ENCODE peak calls at places on chromosomes 12 and 14, in seven cellular contexts. One of them, this sample, is unnamed.

GRCh38 chr14:24329073-24329663 is 5.7 kb downstream of the ADCY4 start:
- DNase-seq in heart left ventricle: no peak
- DNase-seq in transverse colon: no peak
- DNase-seq in esophagus muscularis mucosa: no peak
- DNase-seq in upper lobe of left lung: no peak
- DNase-seq in stomach: no peak
- DNase-seq in A549: no peak
- DNase-seq in this sample: no peak

GRCh38 chr14:106556665-106557289 is 1030.4 kb downstream of the TMEM121 start:
- DNase-seq in heart left ventricle: no peak
- DNase-seq in transverse colon: peak; percentile 73
- DNase-seq in esophagus muscularis mucosa: no peak
- DNase-seq in upper lobe of left lung: peak; percentile 56
- DNase-seq in stomach: peak; percentile 60
- DNase-seq in A549: no peak
- DNase-seq in this sample: peak; percentile 87

GRCh38 chr12:130041983-130042812 is 120.1 kb upstream of the FZD10 start:
- DNase-seq in heart left ventricle: no peak
- DNase-seq in transverse colon: peak; percentile 17
- DNase-seq in esophagus muscularis mucosa: no peak
- DNase-seq in upper lobe of left lung: peak; percentile 27
- DNase-seq in stomach: no peak
- DNase-seq in A549: peak; percentile 22
- DNase-seq in this sample: peak; percentile 81

GRCh38 chr12:49945394-49946080 is 5.0 kb upstream of the AQP2 start:
- DNase-seq in heart left ventricle: peak; percentile 92
- DNase-seq in transverse colon: peak; percentile 85
- DNase-seq in esophagus muscularis mucosa: peak; percentile 95
- DNase-seq in upper lobe of left lung: peak; percentile 85
- DNase-seq in stomach: peak; percentile 86
- DNase-seq in A549: peak; percentile 93
- DNase-seq in this sample: peak; percentile 88

GRCh38 chr12:21631367-21631766 is 26.3 kb downstream of the LDHB start:
- DNase-seq in heart left ventricle: no peak
- DNase-seq in transverse colon: no peak
- DNase-seq in esophagus muscularis mucosa: no peak
- DNase-seq in upper lobe of left lung: no peak
- DNase-seq in stomach: no peak
- DNase-seq in A549: no peak
- DNase-seq in this sample: no peak

GRCh38 chr12:44507471-44507870 is 368.6 kb downstream of the NELL2 start:
- DNase-seq in heart left ventricle: no peak
- DNase-seq in transverse colon: no peak
- DNase-seq in esophagus muscularis mucosa: no peak
- DNase-seq in upper lobe of left lung: no peak
- DNase-seq in stomach: no peak
- DNase-seq in A549: no peak
- DNase-seq in this sample: no peak

GRCh38 chr14:54902143-54902520 is 494 bp downstream of the GCH1 start:
- DNase-seq in heart left ventricle: peak; percentile 86
- DNase-seq in transverse colon: peak; percentile 85
- DNase-seq in esophagus muscularis mucosa: peak; percentile 93
- DNase-seq in upper lobe of left lung: peak; percentile 90
- DNase-seq in stomach: peak; percentile 82
- DNase-seq in A549: peak; percentile 35
- DNase-seq in this sample: peak; percentile 77

GRCh38 chr12:93943766-93944165 is 204.6 kb upstream of the PLXNC1 start:
- DNase-seq in heart left ventricle: no peak
- DNase-seq in transverse colon: no peak
- DNase-seq in esophagus muscularis mucosa: no peak
- DNase-seq in upper lobe of left lung: no peak
- DNase-seq in stomach: no peak
- DNase-seq in A549: no peak
- DNase-seq in this sample: no peak

GRCh38 chr14:33682746-33683145 is 268.1 kb downstream of the EGLN3 start:
- DNase-seq in heart left ventricle: no peak
- DNase-seq in transverse colon: peak; percentile 9
- DNase-seq in esophagus muscularis mucosa: no peak
- DNase-seq in upper lobe of left lung: no peak
- DNase-seq in stomach: peak; percentile 26
- DNase-seq in A549: no peak
- DNase-seq in this sample: peak; percentile 72

GRCh38 chr12:13880613-13881012 is 100.8 kb downstream of the GRIN2B start:
- DNase-seq in heart left ventricle: no peak
- DNase-seq in transverse colon: no peak
- DNase-seq in esophagus muscularis mucosa: no peak
- DNase-seq in upper lobe of left lung: no peak
- DNase-seq in stomach: no peak
- DNase-seq in A549: no peak
- DNase-seq in this sample: no peak

GRCh38 chr12:38392584-38393144 is 76.1 kb downstream of the ALG10B start:
- DNase-seq in heart left ventricle: no peak
- DNase-seq in transverse colon: no peak
- DNase-seq in esophagus muscularis mucosa: no peak
- DNase-seq in upper lobe of left lung: peak; percentile 56
- DNase-seq in stomach: no peak
- DNase-seq in A549: no peak
- DNase-seq in this sample: no peak

GRCh38 chr14:71467419-71467818 is 464.8 kb upstream of the RGS6 start:
- DNase-seq in heart left ventricle: no peak
- DNase-seq in transverse colon: no peak
- DNase-seq in esophagus muscularis mucosa: no peak
- DNase-seq in upper lobe of left lung: no peak
- DNase-seq in stomach: no peak
- DNase-seq in A549: no peak
- DNase-seq in this sample: no peak

GRCh38 chr14:58836303-58836702 is 198.5 kb downstream of the DACT1 start:
- DNase-seq in heart left ventricle: no peak
- DNase-seq in transverse colon: no peak
- DNase-seq in esophagus muscularis mucosa: no peak
- DNase-seq in upper lobe of left lung: no peak
- DNase-seq in stomach: no peak
- DNase-seq in A549: no peak
- DNase-seq in this sample: no peak

GRCh38 chr12:66959276-66959675 is 280.4 kb upstream of the GRIP1 start:
- DNase-seq in heart left ventricle: no peak
- DNase-seq in transverse colon: no peak
- DNase-seq in esophagus muscularis mucosa: no peak
- DNase-seq in upper lobe of left lung: no peak
- DNase-seq in stomach: no peak
- DNase-seq in A549: no peak
- DNase-seq in this sample: no peak

GRCh38 chr14:93962701-93963601 is 13.4 kb downstream of the ASB2 start:
- DNase-seq in heart left ventricle: no peak
- DNase-seq in transverse colon: peak; percentile 75
- DNase-seq in esophagus muscularis mucosa: no peak
- DNase-seq in upper lobe of left lung: peak; percentile 52
- DNase-seq in stomach: no peak
- DNase-seq in A549: no peak
- DNase-seq in this sample: no peak
- H3K4me3 ChIP-seq in heart left ventricle: no peak overlapping the region
- H3K4me3 ChIP-seq in transverse colon: no peak overlapping the region
- H3K4me3 ChIP-seq in esophagus muscularis mucosa: no peak overlapping the region
- H3K4me3 ChIP-seq in upper lobe of left lung: no peak overlapping the region
- H3K4me3 ChIP-seq in stomach: no peak overlapping the region
- H3K4me3 ChIP-seq in A549: no peak overlapping the region
- H3K4me3 ChIP-seq in this sample: no peak overlapping the region

DNA sequence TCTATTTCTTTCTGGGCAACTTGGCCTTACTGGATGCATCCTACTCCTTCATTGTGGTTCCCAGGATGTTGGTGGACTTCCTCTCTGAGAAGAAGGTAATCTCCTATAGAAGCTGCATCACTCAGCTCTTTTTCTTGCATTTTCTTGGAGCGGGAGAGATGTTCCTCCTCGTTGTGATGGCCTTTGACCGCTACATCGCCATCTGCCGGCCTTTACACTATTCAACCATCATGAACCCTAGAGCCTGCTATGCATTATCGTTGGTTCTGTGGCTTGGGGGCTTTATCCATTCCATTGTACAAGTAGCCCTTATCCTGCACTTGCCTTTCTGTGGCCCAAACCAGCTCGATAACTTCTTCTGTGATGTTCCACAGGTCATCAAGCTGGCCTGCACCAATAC is 5.3 kb downstream of the OR4N5 start:
- DNase-seq in heart left ventricle: no peak
- DNase-seq in transverse colon: no peak
- DNase-seq in esophagus muscularis mucosa: no peak
- DNase-seq in upper lobe of left lung: no peak
- DNase-seq in stomach: no peak
- DNase-seq in A549: no peak
- DNase-seq in this sample: no peak
- H3K27ac ChIP-seq in heart left ventricle: no peak overlapping the region
- H3K27ac ChIP-seq in transverse colon: no peak overlapping the region
- H3K27ac ChIP-seq in esophagus muscularis mucosa: no peak overlapping the region
- H3K27ac ChIP-seq in upper lobe of left lung: no peak overlapping the region
- H3K27ac ChIP-seq in stomach: no peak overlapping the region
- H3K27ac ChIP-seq in A549: no peak overlapping the region
- H3K27ac ChIP-seq in this sample: no peak overlapping the region

GRCh38 chr14:89418452-89418851 is 1.4 kb upstream of the FOXN3 start:
- DNase-seq in heart left ventricle: no peak
- DNase-seq in transverse colon: peak; percentile 28
- DNase-seq in esophagus muscularis mucosa: no peak
- DNase-seq in upper lobe of left lung: no peak
- DNase-seq in stomach: no peak
- DNase-seq in A549: no peak
- DNase-seq in this sample: no peak

GRCh38 chr14:89418976-89419375 is 1.9 kb upstream of the FOXN3 start:
- DNase-seq in heart left ventricle: no peak
- DNase-seq in transverse colon: no peak
- DNase-seq in esophagus muscularis mucosa: no peak
- DNase-seq in upper lobe of left lung: peak; percentile 64
- DNase-seq in stomach: no peak
- DNase-seq in A549: no peak
- DNase-seq in this sample: no peak

GRCh38 chr14:89417469-89418225 is 614 bp upstream of the FOXN3 start:
- DNase-seq in heart left ventricle: peak; percentile 75
- DNase-seq in transverse colon: peak; percentile 60
- DNase-seq in esophagus muscularis mucosa: peak; percentile 94
- DNase-seq in upper lobe of left lung: peak; percentile 71
- DNase-seq in stomach: peak; percentile 60
- DNase-seq in A549: peak; percentile 61
- DNase-seq in this sample: peak; percentile 67

GRCh38 chr14:89416002-89416995 is 734 bp downstream of the FOXN3 start:
- DNase-seq in heart left ventricle: peak; percentile 99
- DNase-seq in transverse colon: peak; percentile 100
- DNase-seq in esophagus muscularis mucosa: peak; percentile 100
- DNase-seq in upper lobe of left lung: peak; percentile 97
- DNase-seq in stomach: peak; percentile 98
- DNase-seq in A549: peak; percentile 99
- DNase-seq in this sample: peak; percentile 98

GRCh38 chr14:89417111-89417468 is at the start of gene FOXN3:
- DNase-seq in heart left ventricle: peak; percentile 95
- DNase-seq in transverse colon: peak; percentile 95
- DNase-seq in esophagus muscularis mucosa: peak; percentile 97
- DNase-seq in upper lobe of left lung: peak; percentile 92
- DNase-seq in stomach: peak; percentile 92
- DNase-seq in A549: peak; percentile 80
- DNase-seq in this sample: peak; percentile 92
- TF ChIP-seq POLR2A in heart left ventricle: peak; percentile 57
- TF ChIP-seq POLR2A in transverse colon: peak; percentile 22
- TF ChIP-seq POLR2A in esophagus muscularis mucosa: no peak
- TF ChIP-seq POLR2A in upper lobe of left lung: peak; percentile 17
- TF ChIP-seq POLR2A in stomach: no peak
- TF ChIP-seq POLR2A in A549: no peak
- TF ChIP-seq POLR2A in this sample: no peak

GRCh38 chr12:26227376-26227775 is 32.0 kb downstream of the SSPN start:
- DNase-seq in heart left ventricle: no peak
- DNase-seq in transverse colon: no peak
- DNase-seq in esophagus muscularis mucosa: no peak
- DNase-seq in upper lobe of left lung: no peak
- DNase-seq in stomach: no peak
- DNase-seq in A549: no peak
- DNase-seq in this sample: no peak
- H3K4me3 ChIP-seq in heart left ventricle: peak overlapping the region; percentile 47
- H3K4me3 ChIP-seq in transverse colon: no peak overlapping the region
- H3K4me3 ChIP-seq in esophagus muscularis mucosa: peak overlapping the region; percentile 59
- H3K4me3 ChIP-seq in upper lobe of left lung: no peak overlapping the region
- H3K4me3 ChIP-seq in stomach: peak overlapping the region; percentile 43
- H3K4me3 ChIP-seq in A549: no peak overlapping the region
- H3K4me3 ChIP-seq in this sample: no peak overlapping the region

DNA sequence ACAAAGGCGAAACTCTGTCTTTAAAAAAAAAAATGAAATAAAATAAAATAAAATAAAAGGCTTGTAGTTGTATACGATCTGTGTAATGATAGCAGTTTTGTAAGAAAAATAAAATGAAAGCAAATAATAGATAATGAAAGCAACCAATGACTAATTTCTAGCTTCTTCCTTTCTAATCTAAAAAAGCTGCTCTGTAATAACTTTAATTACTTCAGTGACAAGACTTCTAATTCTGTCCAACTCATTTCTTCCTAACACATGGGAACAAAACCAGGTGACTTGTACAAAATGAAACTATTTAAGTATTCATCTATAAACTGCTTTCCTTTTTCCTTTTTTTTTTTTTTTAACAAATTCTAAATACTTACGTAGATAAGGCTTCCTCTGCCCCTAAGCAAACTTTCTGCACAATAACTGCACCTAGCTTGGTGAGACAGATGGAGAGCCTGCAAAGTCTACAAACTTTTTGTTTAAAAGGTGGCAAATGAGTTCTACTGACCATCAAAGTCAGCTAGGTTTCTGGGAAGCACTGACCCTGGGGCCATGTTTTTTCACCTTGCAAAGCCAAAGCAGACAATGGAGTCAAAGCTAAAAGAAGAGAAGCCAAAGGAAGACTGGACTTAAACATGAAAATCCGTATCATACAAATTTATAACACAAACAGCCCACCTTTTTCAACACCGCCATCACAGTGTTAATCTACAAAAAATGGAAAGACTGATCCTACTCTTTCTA is 28.2 kb downstream of the DENND5B start:
- DNase-seq in heart left ventricle: no peak
- DNase-seq in transverse colon: no peak
- DNase-seq in esophagus muscularis mucosa: no peak
- DNase-seq in upper lobe of left lung: no peak
- DNase-seq in stomach: no peak
- DNase-seq in A549: no peak
- DNase-seq in this sample: no peak
- H3K27ac ChIP-seq in heart left ventricle: no peak overlapping the region
- H3K27ac ChIP-seq in transverse colon: no peak overlapping the region
- H3K27ac ChIP-seq in esophagus muscularis mucosa: no peak overlapping the region
- H3K27ac ChIP-seq in upper lobe of left lung: no peak overlapping the region
- H3K27ac ChIP-seq in stomach: no peak overlapping the region
- H3K27ac ChIP-seq in A549: no peak overlapping the region
- H3K27ac ChIP-seq in this sample: no peak overlapping the region

GRCh38 chr14:102056694-102057442 is 30.0 kb downstream of the HSP90AA1 start:
- DNase-seq in heart left ventricle: no peak
- DNase-seq in transverse colon: no peak
- DNase-seq in esophagus muscularis mucosa: no peak
- DNase-seq in upper lobe of left lung: no peak
- DNase-seq in stomach: no peak
- DNase-seq in A549: no peak
- DNase-seq in this sample: no peak
- TF ChIP-seq POLR2A in heart left ventricle: no peak
- TF ChIP-seq POLR2A in transverse colon: no peak
- TF ChIP-seq POLR2A in esophagus muscularis mucosa: no peak
- TF ChIP-seq POLR2A in upper lobe of left lung: no peak
- TF ChIP-seq POLR2A in stomach: no peak
- TF ChIP-seq POLR2A in A549: no peak
- TF ChIP-seq POLR2A in this sample: no peak

This sample was measured in testis.